ENCODE peak calls at places on chromosomes 6 and 20, in ten cellular contexts. O is activated naive CD8-positive, alpha-beta T cell treated with anti-CD3 and anti-CD28 coated beads, Interleukin-2, amount 10 ng/mL, durations not matched to agents 7 days and 5 days; J is mucosa of descending colon; G is NAMALWA; N is SK-MEL-5; L is psoas muscle; X is body of pancreas; F is fibroblast of pulmonary artery; V is NCI-H345; D is sciatic nerve. M is an unnamed sample.

GRCh38 chr20:6008254-6008653 is 45.6 kb downstream of the LRRN4 start:
- DNase-seq in X (peak; percentile 56), G (no peak), J (peak; percentile 13), V (no peak), L (peak; percentile 78), N (peak; percentile 74), O (no peak), F (peak; percentile 97), D (no peak), M (peak; percentile 34)

GRCh38 chr20:40678286-40678835 is 10.7 kb downstream of the MAFB start:
- DNase-seq in V (no peak), L (no peak), F (no peak), G (no peak), N (no peak), D (no peak), X (no peak), O (no peak), J (no peak), M (no peak)

GRCh38 chr20:1302578-1303541 is 26.1 kb downstream of the SDCBP2 start:
- DNase-seq in O (no peak), X (no peak), F (no peak), D (no peak), G (peak; percentile 72), V (no peak), L (peak; percentile 24), J (no peak), N (peak; percentile 94), M (no peak)

GRCh38 chr20:38429301-38429700 is 5.8 kb downstream of the SNHG17 start:
- DNase-seq in J (no peak), F (no peak), D (no peak), L (no peak), X (no peak), V (no peak), G (no peak), O (no peak), N (no peak), M (no peak)

GRCh38 chr6:29943053-29943966 is 978 bp downstream of the HLA-A start:
- DNase-seq in L (no peak), N (no peak), G (no peak), J (no peak), X (peak; percentile 41), V (no peak), O (peak; percentile 52), F (no peak), D (no peak), M (no peak)

GRCh38 chr6:123829302-123829953 is 25.8 kb downstream of the NKAIN2 start:
- DNase-seq in L (no peak), G (no peak), F (peak; percentile 52), O (no peak), X (no peak), J (no peak), D (no peak), N (no peak), V (no peak), M (no peak)

GRCh38 chr6:31865205-31866118 is 2.8 kb upstream of the NEU1 start:
- DNase-seq in N (peak; percentile 28), F (no peak), O (no peak), V (no peak), X (no peak), G (no peak), D (no peak), J (no peak), L (no peak), M (no peak)

GRCh38 chr6:96212076-96212475 is 196.3 kb downstream of the FUT9 start:
- DNase-seq in X (no peak), J (no peak), V (no peak), O (no peak), N (no peak), D (no peak), F (no peak), L (no peak), G (no peak), M (no peak)

GRCh38 chr6:98946877-98947410 is 802 bp downstream of the FBXL4 start:
- DNase-seq in G (peak; percentile 74), O (peak; percentile 46), D (peak; percentile 62), N (peak; percentile 17), J (peak; percentile 65), F (peak; percentile 11), V (peak; percentile 63), L (peak; percentile 61), X (peak; percentile 69), M (peak; percentile 19)

GRCh38 chr20:8790442-8791074 is 278.3 kb upstream of the PLCB4 start:
- DNase-seq in X (peak; percentile 67), V (peak; percentile 41), F (peak; percentile 74), N (peak; percentile 77), L (no peak), O (no peak), J (peak; percentile 50), G (peak; percentile 55), D (no peak), M (peak; percentile 45)

GRCh38 chr6:106128981-106129761 is 43.0 kb downstream of the PRDM1 start:
- DNase-seq in F (peak; percentile 68), O (no peak), N (no peak), V (no peak), X (no peak), L (no peak), J (peak; percentile 53), G (no peak), D (no peak), M (no peak)

GRCh38 chr6:122393339-122393896 is 6.0 kb upstream of the HSF2 start:
- DNase-seq in V (no peak), X (no peak), F (no peak), J (no peak), D (no peak), N (no peak), L (no peak), O (no peak), G (no peak), M (no peak)

GRCh38 chr20:57651977-57652864 is 32.0 kb upstream of the ZBP1 start:
- DNase-seq in L (peak; percentile 45), X (no peak), G (no peak), D (peak; percentile 58), J (no peak), F (no peak), O (peak; percentile 25), V (no peak), N (no peak), M (peak; percentile 9)

GRCh38 chr6:138685257-138685656 is 88.3 kb upstream of the CCDC28A start:
- DNase-seq in F (no peak), D (no peak), V (no peak), O (no peak), J (no peak), G (no peak), X (no peak), N (peak; percentile 64), L (no peak), M (no peak)

GRCh38 chr6:33091957-33092356 is 16.2 kb downstream of the HLA-DPB1 start:
- DNase-seq in L (no peak), V (no peak), J (no peak), G (peak; percentile 66), O (peak; percentile 61), F (no peak), D (no peak), X (peak; percentile 65), N (peak; percentile 55), M (no peak)

M was measured in mucosa of gallbladder.